ENCODE peak calls at places on chromosome 9, in five cellular contexts. E, Q, W, Y and T are unnamed samples.

GRCh38 chr9:96149142-96149541 is 152.8 kb downstream of the HSD17B3 start:
- DNase-seq in E (no peak), Q (no peak), W (no peak), Y (no peak), T (no peak)

GRCh38 chr9:84850830-84851372 is 181.4 kb downstream of the NTRK2 start:
- DNase-seq in E (no peak), Q (no peak), W (no peak), Y (no peak), T (no peak)

GRCh38 chr9:125432715-125433385 is 171.2 kb downstream of the GAPVD1 start:
- DNase-seq in E (peak; percentile 6), Q (no peak), W (no peak), Y (no peak), T (no peak)

GRCh38 chr9:73775757-73776156 is 624.1 kb downstream of the ANXA1 start:
- DNase-seq in E (no peak), Q (no peak), W (no peak), Y (no peak), T (no peak)

GRCh38 chr9:96344458-96345180 is 38.9 kb downstream of the SLC35D2 start:
- DNase-seq in E (peak; percentile 69), Q (peak; percentile 98), W (peak; percentile 73), Y (peak; percentile 91), T (peak; percentile 96)

GRCh38 chr9:86549434-86549833 is 195.2 kb upstream of the TUT7 start:
- DNase-seq in E (no peak), Q (peak; percentile 48), W (no peak), Y (no peak), T (peak; percentile 47)

GRCh38 chr9:137784641-137785513 is 92.7 kb upstream of the CACNA1B start:
- DNase-seq in E (no peak), Q (no peak), W (no peak), Y (no peak), T (no peak)

GRCh38 chr9:134301387-134302129 is 24.7 kb upstream of the RXRA start:
- DNase-seq in E (no peak), Q (no peak), W (no peak), Y (no peak), T (no peak)

GRCh38 chr9:116074658-116075057 is 78.9 kb upstream of the PAPPA start:
- DNase-seq in E (no peak), Q (peak; percentile 57), W (no peak), Y (peak; percentile 35), T (peak; percentile 32)

GRCh38 chr9:17967731-17968130 is 388.9 kb downstream of the SH3GL2 start:
- DNase-seq in E (no peak), Q (no peak), W (no peak), Y (no peak), T (no peak)

GRCh38 chr9:109780453-109781033 is 545 bp downstream of the PALM2AKAP2 start:
- DNase-seq in E (no peak), Q (peak; percentile 14), W (no peak), Y (no peak), T (peak; percentile 42)

GRCh38 chr9:137044502-137045177 is 1.3 kb downstream of the NPDC1 start:
- DNase-seq in E (no peak), Q (no peak), W (no peak), Y (no peak), T (no peak)

GRCh38 chr9:135326633-135327152 is 152.9 kb upstream of the PPP1R26 start:
- DNase-seq in E (no peak), Q (no peak), W (no peak), Y (no peak), T (no peak)

GRCh38 chr9:121447341-121447834 is 52.3 kb downstream of the GGTA1 start:
- DNase-seq in E (no peak), Q (peak; percentile 60), W (no peak), Y (no peak), T (peak; percentile 66)

GRCh38 chr9:88013051-88013450 is 38.7 kb upstream of the CDK20 start:
- DNase-seq in E (no peak), Q (no peak), W (no peak), Y (no peak), T (no peak)

GRCh38 chr9:118303216-118303615 is 599.0 kb downstream of the TLR4 start:
- DNase-seq in E (no peak), Q (no peak), W (no peak), Y (no peak), T (no peak)

GRCh38 chr9:137272241-137273094 is 5.1 kb upstream of the TOR4A start:
- DNase-seq in E (peak; percentile 60), Q (no peak), W (no peak), Y (no peak), T (no peak)

GRCh38 chr9:106588601-106589000 is 274.4 kb upstream of the ZNF462 start:
- DNase-seq in E (no peak), Q (peak; percentile 4), W (peak; percentile 18), Y (peak; percentile 36), T (peak; percentile 1)

GRCh38 chr9:88534456-88535225 is at the start of gene NXNL2:
- DNase-seq in E (peak; percentile 84), Q (peak; percentile 83), W (peak; percentile 64), Y (peak; percentile 48), T (peak; percentile 84)

GRCh38 chr9:129813661-129814060 is 10.3 kb downstream of the TOR1A start:
- DNase-seq in E (no peak), Q (no peak), W (no peak), Y (no peak), T (no peak)

GRCh38 chr9:69044226-69045219 is 9.0 kb downstream of the FXN start:
- DNase-seq in E (no peak), Q (peak; percentile 58), W (no peak), Y (no peak), T (peak; percentile 71)

GRCh38 chr9:116087751-116088194 is 65.8 kb upstream of the PAPPA start:
- DNase-seq in E (no peak), Q (peak; percentile 72), W (no peak), Y (no peak), T (peak; percentile 83)

GRCh38 chr9:134377976-134378375 is 51.7 kb downstream of the RXRA start:
- DNase-seq in E (peak; percentile 87), Q (no peak), W (no peak), Y (no peak), T (no peak)

GRCh38 chr9:129590466-129590865 is 30.4 kb downstream of the C9orf50 start:
- DNase-seq in E (no peak), Q (no peak), W (no peak), Y (no peak), T (no peak)

GRCh38 chr9:72596451-72597180 is 75.2 kb downstream of the TMC1 start:
- DNase-seq in E (no peak), Q (no peak), W (no peak), Y (no peak), T (no peak)

GRCh38 chr9:104776787-104777186 is 12.9 kb downstream of the NIPSNAP3B start:
- DNase-seq in E (no peak), Q (peak; percentile 49), W (no peak), Y (no peak), T (peak; percentile 50)

GRCh38 chr9:78940121-78940855 is 631.5 kb upstream of the TLE4 start:
- DNase-seq in E (no peak), Q (no peak), W (no peak), Y (no peak), T (no peak)

GRCh38 chr9:104900324-104900723 is 27.6 kb downstream of the ABCA1 start:
- DNase-seq in E (no peak), Q (no peak), W (no peak), Y (no peak), T (no peak)

GRCh38 chr9:98304381-98304780 is 48.9 kb upstream of the TBC1D2 start:
- DNase-seq in E (no peak), Q (no peak), W (no peak), Y (no peak), T (no peak)

GRCh38 chr9:93028448-93029006 is 30.0 kb upstream of the SUSD3 start:
- DNase-seq in E (no peak), Q (peak; percentile 7), W (no peak), Y (no peak), T (peak; percentile 16)

GRCh38 chr9:121686930-121687541 is 35.6 kb downstream of the DAB2IP start:
- DNase-seq in E (peak; percentile 85), Q (peak; percentile 79), W (peak; percentile 43), Y (no peak), T (peak; percentile 78)

DNA sequence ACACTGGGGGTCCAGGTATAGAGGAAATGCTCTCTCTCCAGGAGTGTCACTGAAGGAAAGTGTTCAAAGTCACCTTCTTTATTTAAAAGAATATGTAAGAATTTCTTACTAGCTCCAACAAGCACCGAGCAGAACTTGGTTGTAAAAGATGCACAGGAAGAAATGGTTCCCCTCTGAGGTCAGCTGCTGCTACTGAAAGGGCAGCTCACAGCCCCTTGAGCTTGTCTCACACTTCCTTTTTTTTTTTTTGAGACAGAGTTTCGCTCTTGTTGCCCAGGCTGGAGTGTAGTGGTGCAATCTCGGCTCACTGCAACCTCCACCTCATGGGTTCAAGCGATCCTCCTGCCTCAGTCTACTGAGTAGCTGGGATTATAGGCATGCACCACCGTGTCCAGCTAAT is 77.2 kb downstream of the PRRT1B start:
- DNase-seq in E (no peak), Q (no peak), W (no peak), Y (no peak), T (no peak)
- TF ChIP-seq CTCF in E (no peak), Q (no peak), W (no peak), Y (no peak), T (no peak)

DNA sequence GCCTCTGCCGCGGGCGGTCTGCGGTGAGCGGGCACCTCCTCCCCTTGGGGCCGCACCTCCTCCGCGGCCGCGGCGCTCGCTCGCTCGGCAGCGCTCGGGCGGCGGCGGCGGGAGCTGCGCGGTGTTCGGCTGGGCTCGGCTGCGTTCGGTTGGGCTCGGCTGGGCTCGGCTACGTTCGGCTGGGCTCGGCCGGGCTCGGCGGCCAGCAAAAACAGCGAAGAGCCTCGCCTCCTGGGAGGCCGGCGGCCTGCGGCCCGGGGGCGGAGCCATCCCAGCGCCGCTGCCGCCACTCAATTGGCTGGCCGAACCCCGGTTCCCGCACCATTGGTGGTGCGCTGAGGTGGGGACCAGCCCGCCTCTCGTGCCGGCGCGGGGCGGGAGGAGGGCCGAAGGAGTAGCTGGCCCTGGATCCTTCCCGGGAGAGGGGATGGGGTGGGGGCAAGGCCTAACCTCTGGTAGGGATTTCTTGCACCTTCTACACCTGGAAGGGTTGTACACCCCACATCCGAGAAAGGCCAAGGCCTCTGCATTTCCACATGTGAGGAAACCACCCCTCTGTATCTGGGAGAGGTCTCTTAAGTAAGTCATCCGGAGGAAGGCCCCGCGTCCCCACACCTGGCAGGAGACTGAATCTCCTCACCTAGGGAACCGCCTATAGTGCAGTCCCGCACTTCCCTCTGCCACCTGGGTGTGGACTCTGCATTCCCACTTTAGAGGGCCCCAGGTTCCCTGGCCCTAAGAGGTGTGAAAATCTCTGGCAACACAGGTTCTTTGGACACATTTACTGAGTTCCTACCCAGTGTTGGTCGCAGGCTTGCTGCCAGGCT is at the start of gene ENHO:
- DNase-seq in E (peak; percentile 86), Q (peak; percentile 85), W (peak; percentile 76), Y (peak; percentile 39), T (peak; percentile 92)
- H3K4me3 ChIP-seq in E (peak within 1 kb of the TSS; percentile 61), Q (peak within 1 kb of the TSS; percentile 33), W (peak within 1 kb of the TSS; percentile 59), Y (peak within 1 kb of the TSS; percentile 32), T (peak within 1 kb of the TSS; percentile 34)

GRCh38 chr9:112925058-112925641 is 34.5 kb upstream of the SLC46A2 start:
- DNase-seq in E (no peak), Q (peak; percentile 47), W (peak; percentile 39), Y (no peak), T (peak; percentile 27)
- TF ChIP-seq CTCF in E (no peak), Q (peak; percentile 35), W (peak; percentile 49), Y (peak; percentile 48), T (peak; percentile 23)

DNA sequence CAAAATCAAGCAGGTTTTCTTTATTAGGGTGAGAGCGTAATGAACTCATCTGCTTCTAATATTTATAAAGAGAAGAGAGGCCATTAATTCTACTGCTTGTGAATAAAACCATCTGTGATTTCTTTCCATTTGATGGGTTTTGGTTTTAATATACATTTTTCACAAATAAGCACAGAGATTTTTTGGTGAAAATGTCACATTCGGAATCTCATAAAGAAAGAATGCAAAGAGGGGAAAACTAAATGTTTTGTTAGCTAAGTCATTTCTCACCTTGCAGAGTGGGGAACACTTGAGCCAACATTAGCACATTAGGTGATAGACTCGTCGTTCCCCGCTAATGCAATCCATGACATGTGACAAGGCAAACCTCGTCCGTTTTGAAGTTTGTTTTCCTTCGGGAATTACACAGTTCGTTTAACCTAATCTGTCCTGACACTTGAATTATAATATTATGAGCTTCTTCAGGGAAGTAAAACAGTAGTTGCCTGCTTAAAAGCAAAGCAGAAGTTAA is 95.9 kb upstream of the LMX1B start:
- DNase-seq in E (peak; percentile 21), Q (no peak), W (no peak), Y (no peak), T (no peak)
- H3K4me3 ChIP-seq in E (peak overlapping the region; percentile 37), Q (peak overlapping the region; percentile 53), W (peak overlapping the region; percentile 53), Y (peak overlapping the region; percentile 45), T (no peak overlapping the region)